ENCODE peak calls at places on chromosomes 12 and 14, in four cellular contexts. U is HCT116, Y is K562, S is HepG2. Q is an unnamed sample.

GRCh38 chr14:88868558-88869159 is 44.2 kb downstream of the TTC8 start:
- DNase-seq in Y (no peak), S (peak), U (peak), Q (peak)

GRCh38 chr12:127044841-127045240 is 1222.1 kb upstream of the TMEM132C start:
- DNase-seq in S (no peak), Y (no peak), U (no peak), Q (no peak)

GRCh38 chr12:52149182-52149641 is 42.6 kb downstream of the KRT80 start:
- DNase-seq in U (no peak), Y (no peak), S (no peak), Q (no peak)

GRCh38 chr14:55773984-55774581 is 194.1 kb downstream of the KTN1 start:
- DNase-seq in U (no peak), Y (no peak), S (no peak), Q (no peak)

GRCh38 chr12:122681814-122682213 is 21.3 kb downstream of the HCAR2 start:
- DNase-seq in S (no peak), Y (no peak), U (no peak), Q (no peak)

GRCh38 chr12:132375747-132376463 is 46.5 kb upstream of the GALNT9 start:
- DNase-seq in S (no peak), U (no peak), Y (no peak), Q (no peak)

GRCh38 chr12:70154087-70154486 is 89.1 kb upstream of the CNOT2 start:
- DNase-seq in U (peak), S (no peak), Y (no peak), Q (no peak)

GRCh38 chr12:124411291-124411878 is 116.5 kb downstream of the RFLNA start:
- DNase-seq in U (no peak), Y (no peak), S (no peak), Q (no peak)

GRCh38 chr12:81465881-81466280 is 293.3 kb downstream of the PPFIA2 start:
- DNase-seq in Y (no peak), U (no peak), S (no peak), Q (no peak)

GRCh38 chr12:48044396-48044795 is 40.1 kb upstream of the COL2A1 start:
- DNase-seq in S (no peak), Y (no peak), U (no peak), Q (no peak)

GRCh38 chr12:94621662-94622359 is 28.5 kb downstream of the TMCC3 start:
- DNase-seq in S (no peak), U (no peak), Y (no peak), Q (no peak)

GRCh38 chr12:29131539-29131938 is 17.5 kb upstream of the FAR2 start:
- DNase-seq in S (no peak), Y (no peak), U (no peak), Q (no peak)

GRCh38 chr12:100382327-100382726 is 25.5 kb downstream of the SLC17A8 start:
- DNase-seq in Y (no peak), U (no peak), S (no peak), Q (no peak)

GRCh38 chr12:116520801-116521471 is 38.2 kb upstream of the MAP1LC3B2 start:
- DNase-seq in U (no peak), S (no peak), Y (no peak), Q (no peak)

GRCh38 chr12:32595251-32595650 is 83.8 kb upstream of the DNM1L start:
- DNase-seq in S (no peak), U (no peak), Y (no peak), Q (no peak)

GRCh38 chr14:75283162-75283883 is 4.7 kb downstream of the FOS start:
- DNase-seq in S (peak), Y (peak), U (no peak), Q (no peak)

GRCh38 chr12:115983226-115983798 is 294.2 kb downstream of the MED13L start:
- DNase-seq in S (peak), U (no peak), Y (peak), Q (peak)

GRCh38 chr12:90398437-90398836 is 556.5 kb downstream of the CCER1 start:
- DNase-seq in S (no peak), U (no peak), Y (no peak), Q (no peak)

GRCh38 chr12:114777052-114777451 is 93.1 kb upstream of the TBX3 start:
- DNase-seq in U (no peak), Y (no peak), S (no peak), Q (no peak)

GRCh38 chr12:103793512-103794045 is 47.5 kb downstream of the NT5DC3 start:
- DNase-seq in Y (no peak), S (no peak), U (no peak), Q (no peak)

GRCh38 chr12:3655331-3655900 is 97.5 kb downstream of the CRACR2A start:
- DNase-seq in Y (peak), S (peak), U (no peak), Q (peak)

GRCh38 chr12:118980407-118981014 is 830 bp upstream of the SRRM4 start:
- DNase-seq in Y (no peak), S (no peak), U (no peak), Q (no peak)

GRCh38 chr14:73723411-73723798 is 9.2 kb upstream of the PNMA1 start:
- DNase-seq in S (no peak), Y (no peak), U (no peak), Q (no peak)

GRCh38 chr12:102879144-102879763 is 37.8 kb downstream of the PAH start:
- DNase-seq in U (peak), Y (peak), S (no peak), Q (no peak)

GRCh38 chr12:75208851-75209781 is 523 bp downstream of the KCNC2 start:
- DNase-seq in Y (no peak), S (no peak), U (no peak), Q (peak)

GRCh38 chr14:31208546-31209424 is 1.2 kb upstream of the HECTD1 start:
- DNase-seq in Y (no peak), S (no peak), U (no peak), Q (no peak)

GRCh38 chr14:76920572-76921175 is 94.5 kb downstream of the LRRC74A start:
- DNase-seq in Y (no peak), U (no peak), S (no peak), Q (no peak)

GRCh38 chr12:6451348-6452244 is at the start of gene TAPBPL:
- DNase-seq in Y (peak), U (no peak), S (peak), Q (peak)

GRCh38 chr12:19095869-19096480 is 33.6 kb upstream of the PLEKHA5 start:
- DNase-seq in U (no peak), Y (no peak), S (no peak), Q (no peak)

GRCh38 chr12:105840384-105840783 is 298.4 kb downstream of the NUAK1 start:
- DNase-seq in S (no peak), U (no peak), Y (peak), Q (no peak)

GRCh38 chr12:111788178-111788654 is 21.5 kb downstream of the ALDH2 start:
- DNase-seq in U (no peak), S (no peak), Y (no peak), Q (no peak)

GRCh38 chr14:63598821-63599220 is 42.9 kb downstream of the WDR89 start:
- DNase-seq in S (no peak), U (no peak), Y (no peak), Q (no peak)

GRCh38 chr12:126907900-126908764 is 1358.8 kb upstream of the TMEM132C start:
- DNase-seq in Y (peak), U (no peak), S (no peak), Q (no peak)

DNA sequence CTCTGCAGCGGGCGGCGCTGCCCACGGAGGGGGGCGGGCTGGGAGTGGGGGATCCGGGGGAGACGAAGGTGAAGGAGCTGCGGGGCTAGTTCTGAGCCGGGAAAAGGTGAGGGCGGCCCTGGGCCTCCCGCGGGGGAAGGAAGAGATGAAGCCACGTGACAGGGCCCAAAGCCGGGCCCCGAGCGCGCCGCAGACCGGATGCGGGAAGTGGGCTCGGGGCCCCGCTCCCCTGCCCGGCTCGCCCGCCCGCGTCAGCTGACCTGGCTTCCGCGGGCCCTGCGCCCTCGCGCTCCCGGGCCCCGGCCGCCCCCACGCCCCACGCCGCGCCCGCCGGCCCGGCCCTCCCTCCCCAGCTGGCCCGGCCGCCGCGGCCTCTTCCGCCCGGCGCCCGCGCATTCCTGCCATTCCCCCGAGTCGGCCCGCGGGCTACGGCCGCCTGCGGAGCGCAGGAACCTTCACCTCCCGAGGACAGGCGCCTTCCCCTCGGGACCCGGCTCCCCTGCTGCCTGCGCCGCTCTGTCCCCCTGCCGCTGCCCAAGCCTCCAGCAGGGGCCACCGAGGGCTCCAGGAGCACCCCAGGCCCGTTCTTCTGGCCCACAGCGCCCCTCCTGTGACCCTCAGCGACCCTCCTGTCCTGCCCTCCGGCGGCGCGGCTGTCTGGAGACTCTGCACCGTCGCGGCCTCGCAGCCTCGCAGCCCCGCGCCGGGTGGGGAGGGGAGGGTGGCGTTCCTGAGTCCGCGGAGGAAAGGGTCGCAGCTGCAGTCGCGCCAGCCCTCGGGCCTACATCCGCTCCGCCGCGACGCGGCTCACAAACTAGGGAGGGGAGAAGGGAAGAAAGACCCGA is 20.4 kb downstream of the NINJ2 start:
- DNase-seq in Y (peak), S (no peak), U (no peak), Q (peak)
- TF ChIP-seq JUND in Y (no peak), S (no peak), U (no peak), Q (no peak)

DNA sequence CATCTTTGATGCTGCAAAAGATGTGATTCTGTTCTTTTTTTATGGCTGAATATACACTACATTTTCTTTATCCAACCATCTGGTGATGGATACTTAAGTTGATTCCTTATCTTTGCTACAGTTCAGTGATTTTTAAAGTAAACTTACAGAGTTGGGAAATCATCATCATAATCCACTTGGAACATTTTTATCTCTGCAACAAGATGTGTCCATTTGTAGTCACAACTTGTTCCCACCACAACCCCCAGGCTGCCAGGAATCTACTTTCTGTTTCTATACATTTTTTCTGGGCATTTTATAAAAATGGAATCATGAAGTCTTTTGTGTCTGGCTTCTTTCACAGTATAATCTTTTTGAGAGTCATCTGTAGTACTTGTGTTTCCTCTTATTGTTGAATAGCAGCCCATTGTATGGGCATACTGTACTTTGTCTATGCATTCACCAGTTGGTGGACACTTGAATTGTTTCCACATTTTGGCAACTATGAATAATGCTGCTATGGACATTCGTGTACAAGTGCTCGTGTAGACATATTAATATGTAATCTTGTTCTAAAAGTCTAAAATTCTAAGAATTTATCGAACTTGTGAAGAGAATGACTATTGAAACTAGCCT is 212.5 kb upstream of the DDHD1 start:
- DNase-seq in Y (no peak), S (no peak), U (no peak), Q (no peak)
- TF ChIP-seq JUND in Y (no peak), S (no peak), U (no peak), Q (no peak)

GRCh38 chr14:106518054-106518943 is 991.9 kb downstream of the TMEM121 start:
- DNase-seq in S (no peak), Y (no peak), U (no peak), Q (peak)
- TF ChIP-seq JUND in S (no peak), Y (no peak), U (no peak), Q (no peak)

GRCh38 chr12:1666685-1667162 is 24.1 kb upstream of the ADIPOR2 start:
- DNase-seq in U (no peak), Y (no peak), S (peak), Q (peak)
- TF ChIP-seq JUND in U (no peak), Y (no peak), S (no peak), Q (no peak)

Q was measured in T47D.